ENCODE peak calls at places on chromosomes 11 and 22, in seven cellular contexts. Y is mucosa of descending colon, N is stomach, I is C1 segment of cervical spinal cord, X is fibroblast of lung, M is endodermal cell, K is HEK293T. B is an unnamed sample.
A peak's percentile ranks its signal among the peaks of the same experiment; 100 is the strongest.

GRCh38 chr22:42641801-42642413 is 1.5 kb upstream of the ATP5MGL start:
- DNase-seq in Y (no peak), N (no peak), I (no peak), X (peak; percentile 59), M (no peak), K (no peak), B (no peak)

GRCh38 chr11:114142646-114143045 is 83.1 kb downstream of the ZBTB16 start:
- DNase-seq in Y (no peak), N (no peak), I (no peak), X (no peak), M (no peak), K (no peak), B (no peak)

GRCh38 chr11:34439521-34440258 is 956 bp downstream of the CAT start:
- DNase-seq in Y (no peak), N (no peak), I (no peak), X (no peak), M (no peak), K (no peak), B (peak; percentile 25)

GRCh38 chr11:88596786-88597185 is 259.2 kb upstream of the CTSC start:
- DNase-seq in Y (no peak), N (no peak), I (no peak), X (no peak), M (no peak), K (no peak), B (no peak)

GRCh38 chr11:119529936-119530335 is 107.0 kb upstream of the THY1 start:
- DNase-seq in Y (no peak), N (no peak), I (no peak), X (no peak), M (peak; percentile 33), K (no peak), B (no peak)

GRCh38 chr22:24006207-24006913 is 1.1 kb upstream of the GSTT4 start:
- DNase-seq in Y (no peak), N (no peak), I (no peak), X (no peak), M (peak; percentile 48), K (no peak), B (no peak)

GRCh38 chr22:37416806-37417205 is 10.5 kb downstream of the ELFN2 start:
- DNase-seq in Y (no peak), N (no peak), I (no peak), X (no peak), M (peak; percentile 65), K (no peak), B (no peak)

GRCh38 chr11:14424096-14424495 is 65.1 kb upstream of the RRAS2 start:
- DNase-seq in Y (no peak), N (no peak), I (no peak), X (peak; percentile 67), M (no peak), K (no peak), B (no peak)

GRCh38 chr22:45860201-45860600 is 116.8 kb downstream of the WNT7B start:
- DNase-seq in Y (no peak), N (no peak), I (no peak), X (no peak), M (no peak), K (no peak), B (no peak)

GRCh38 chr11:64879226-64879900 is 942 bp upstream of the EHD1 start:
- DNase-seq in Y (peak; percentile 35), N (no peak), I (no peak), X (no peak), M (no peak), K (no peak), B (no peak)

GRCh38 chr22:47154621-47155081 is 392.2 kb downstream of the TBC1D22A start:
- DNase-seq in Y (no peak), N (peak; percentile 50), I (peak; percentile 31), X (peak; percentile 73), M (no peak), K (no peak), B (no peak)

GRCh38 chr11:77259681-77260080 is 41.8 kb downstream of the GDPD4 start:
- DNase-seq in Y (no peak), N (no peak), I (no peak), X (peak; percentile 58), M (no peak), K (no peak), B (no peak)

GRCh38 chr22:49949914-49950292 is 10.7 kb upstream of the PIM3 start:
- DNase-seq in Y (no peak), N (no peak), I (no peak), X (no peak), M (peak; percentile 53), K (no peak), B (no peak)

GRCh38 chr22:35411112-35411511 is 11.2 kb downstream of the MCM5 start:
- DNase-seq in Y (no peak), N (no peak), I (no peak), X (no peak), M (no peak), K (no peak), B (no peak)

GRCh38 chr22:46100401-46101105 is 49.8 kb upstream of the PPARA start:
- DNase-seq in Y (no peak), N (no peak), I (no peak), X (no peak), M (no peak), K (no peak), B (no peak)

B was measured in T47D.